ENCODE peak calls at places on chromosomes 5 and 9, in ten cellular contexts. R is lung, I is cardiac muscle cell, G is PC-9, H is glutamatergic neuron, O is WERI-Rb-1, J is right lobe of liver, A is astrocyte of the spinal cord, V is natural killer cell, Q is Calu3. X is an unnamed sample.

GRCh38 chr5:78747703-78748359 is 99.3 kb upstream of the LHFPL2 start:
- DNase-seq in R (no peak), I (peak), G (no peak), H (no peak), O (no peak), J (no peak), A (peak), V (no peak), Q (peak), X (no peak)

GRCh38 chr5:140806834-140807775 is at the start of gene PCDHA4:
- DNase-seq in R (peak), I (peak), G (no peak), H (peak), O (peak), J (no peak), A (no peak), V (no peak), Q (peak), X (no peak)

GRCh38 chr5:31750215-31750614 is 111.3 kb downstream of the PDZD2 start:
- DNase-seq in R (no peak), I (no peak), G (no peak), H (no peak), O (no peak), J (no peak), A (no peak), V (no peak), Q (no peak), X (no peak)

GRCh38 chr5:116626272-116626723 is 51.7 kb upstream of the SEMA6A start:
- DNase-seq in R (peak), I (peak), G (no peak), H (no peak), O (no peak), J (peak), A (peak), V (no peak), Q (peak), X (no peak)

GRCh38 chr5:104171958-104172357 is 609.4 kb upstream of the NUDT12 start:
- DNase-seq in R (no peak), I (no peak), G (no peak), H (no peak), O (no peak), J (no peak), A (no peak), V (no peak), Q (no peak), X (no peak)

GRCh38 chr5:72467987-72468386 is 39.2 kb downstream of the ZNF366 start:
- DNase-seq in R (no peak), I (peak), G (peak), H (no peak), O (no peak), J (no peak), A (peak), V (no peak), Q (no peak), X (no peak)

GRCh38 chr5:25095261-25095660 is 450.5 kb upstream of the CDH10 start:
- DNase-seq in R (no peak), I (no peak), G (no peak), H (no peak), O (no peak), J (no peak), A (no peak), V (no peak), Q (no peak), X (no peak)

GRCh38 chr9:121350993-121351561 is 19.0 kb downstream of the STOM start:
- DNase-seq in R (peak), I (peak), G (peak), H (no peak), O (peak), J (no peak), A (peak), V (no peak), Q (peak), X (peak)

GRCh38 chr5:149317281-149318048 is 27.8 kb upstream of the GRPEL2 start:
- DNase-seq in R (no peak), I (peak), G (peak), H (no peak), O (no peak), J (no peak), A (peak), V (no peak), Q (peak), X (no peak)

GRCh38 chr5:139839918-139840317 is 44.3 kb downstream of the PSD2 start:
- DNase-seq in R (no peak), I (no peak), G (no peak), H (peak), O (no peak), J (no peak), A (no peak), V (no peak), Q (no peak), X (no peak)

GRCh38 chr5:39898731-39899130 is 474.0 kb upstream of the DAB2 start:
- DNase-seq in R (no peak), I (peak), G (no peak), H (no peak), O (no peak), J (no peak), A (peak), V (no peak), Q (no peak), X (no peak)

GRCh38 chr5:155080721-155081120 is 67.2 kb downstream of the KIF4B start:
- DNase-seq in R (no peak), I (peak), G (no peak), H (no peak), O (no peak), J (no peak), A (no peak), V (no peak), Q (no peak), X (peak)

GRCh38 chr9:33287087-33287490 is 3.2 kb upstream of the NFX1 start:
- DNase-seq in R (peak), I (peak), G (peak), H (no peak), O (peak), J (peak), A (peak), V (no peak), Q (peak), X (peak)

GRCh38 chr9:115969096-115969495 is 184.5 kb upstream of the PAPPA start:
- DNase-seq in R (no peak), I (peak), G (no peak), H (no peak), O (no peak), J (no peak), A (no peak), V (no peak), Q (no peak), X (no peak)

GRCh38 chr9:84271004-84271886 is 69.3 kb downstream of the SLC28A3 start:
- DNase-seq in R (no peak), I (peak), G (no peak), H (peak), O (no peak), J (no peak), A (peak), V (no peak), Q (no peak), X (no peak)

GRCh38 chr5:80686757-80687156 is 32.0 kb upstream of the DHFR start:
- DNase-seq in R (no peak), I (peak), G (no peak), H (no peak), O (no peak), J (no peak), A (peak), V (no peak), Q (no peak), X (no peak)

GRCh38 chr9:130200038-130200979 is 28.1 kb downstream of the NCS1 start:
- DNase-seq in R (no peak), I (no peak), G (no peak), H (peak), O (no peak), J (no peak), A (peak), V (no peak), Q (no peak), X (no peak)

GRCh38 chr9:112624711-112625707 is 92.9 kb downstream of the INIP start:
- DNase-seq in R (no peak), I (no peak), G (no peak), H (no peak), O (no peak), J (no peak), A (no peak), V (no peak), Q (no peak), X (no peak)

GRCh38 chr9:95793924-95794828 is 81.3 kb upstream of the ERCC6L2 start:
- DNase-seq in R (no peak), I (peak), G (no peak), H (no peak), O (no peak), J (no peak), A (peak), V (no peak), Q (no peak), X (no peak)

GRCh38 chr9:123102380-123103113 is 69.1 kb downstream of the GPR21 start:
- DNase-seq in R (no peak), I (no peak), G (no peak), H (no peak), O (no peak), J (no peak), A (no peak), V (no peak), Q (no peak), X (no peak)

GRCh38 chr5:92222449-92222848 is 839.3 kb upstream of the ARRDC3 start:
- DNase-seq in R (no peak), I (no peak), G (no peak), H (no peak), O (peak), J (no peak), A (peak), V (no peak), Q (peak), X (no peak)

GRCh38 chr5:74631088-74631960 is 9.2 kb downstream of the ENC1 start:
- DNase-seq in R (peak), I (peak), G (no peak), H (no peak), O (no peak), J (no peak), A (peak), V (peak), Q (no peak), X (no peak)

DNA sequence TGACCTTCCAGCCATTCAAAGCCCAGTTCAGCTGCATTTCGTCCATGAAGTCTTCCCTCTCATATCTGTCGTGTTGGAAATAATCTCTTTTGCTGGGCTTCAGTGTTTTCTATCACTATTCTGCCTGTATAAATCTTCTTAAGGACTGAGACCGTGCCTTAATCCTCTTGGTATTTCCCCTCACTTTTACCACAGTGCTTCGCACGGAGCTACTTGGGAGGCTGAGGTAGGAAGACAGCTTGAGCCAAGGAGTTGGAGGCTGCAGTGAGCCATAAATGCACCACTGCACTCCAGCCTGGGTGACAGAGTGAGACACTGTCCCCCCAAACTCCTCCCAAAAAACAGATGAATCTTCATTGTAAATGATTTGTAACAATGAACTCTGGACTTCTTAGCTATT is 57.8 kb downstream of the PHAX start:
- DNase-seq in R (no peak), I (no peak), G (no peak), H (no peak), O (peak), J (no peak), A (no peak), V (no peak), Q (no peak), X (no peak)
- TF ChIP-seq CTCF in R (no peak), I (no peak), G (no peak), H (no peak), O (no peak), J (no peak), A (no peak), V (no peak), Q (no peak), X (no peak)

GRCh38 chr5:61604626-61605025 is 272.6 kb downstream of the ZSWIM6 start:
- DNase-seq in R (no peak), I (no peak), G (no peak), H (no peak), O (no peak), J (no peak), A (no peak), V (no peak), Q (no peak), X (no peak)

GRCh38 chr5:61600945-61601491 is 269.0 kb downstream of the ZSWIM6 start:
- DNase-seq in R (no peak), I (no peak), G (no peak), H (no peak), O (no peak), J (no peak), A (no peak), V (no peak), Q (no peak), X (no peak)

GRCh38 chr5:61604076-61604475 is 272.0 kb downstream of the ZSWIM6 start:
- DNase-seq in R (no peak), I (no peak), G (no peak), H (no peak), O (no peak), J (no peak), A (no peak), V (no peak), Q (no peak), X (no peak)

GRCh38 chr5:61600141-61600480 is 268.1 kb downstream of the ZSWIM6 start:
- DNase-seq in R (no peak), I (no peak), G (no peak), H (no peak), O (no peak), J (no peak), A (no peak), V (no peak), Q (no peak), X (no peak)

GRCh38 chr5:61603211-61603908 is 271.3 kb downstream of the ZSWIM6 start:
- DNase-seq in R (no peak), I (no peak), G (no peak), H (no peak), O (no peak), J (peak), A (no peak), V (no peak), Q (no peak), X (peak)
- TF ChIP-seq CTCF in R (no peak), I (no peak), G (no peak), H (no peak), O (no peak), J (no peak), A (peak), V (no peak), Q (no peak), X (peak)

GRCh38 chr5:175696139-175696854 is 38.4 kb downstream of the HRH2 start:
- DNase-seq in R (peak), I (peak), G (peak), H (peak), O (peak), J (peak), A (no peak), V (no peak), Q (peak), X (peak)

GRCh38 chr5:175697846-175698245 is 40.0 kb downstream of the HRH2 start:
- DNase-seq in R (no peak), I (no peak), G (no peak), H (no peak), O (no peak), J (peak), A (no peak), V (no peak), Q (no peak), X (no peak)

GRCh38 chr5:175698401-175699115 is 40.7 kb downstream of the HRH2 start:
- DNase-seq in R (no peak), I (no peak), G (no peak), H (no peak), O (no peak), J (peak), A (no peak), V (no peak), Q (no peak), X (no peak)

GRCh38 chr5:175695161-175696126 is 37.6 kb downstream of the HRH2 start:
- DNase-seq in R (no peak), I (no peak), G (no peak), H (no peak), O (no peak), J (peak), A (no peak), V (no peak), Q (no peak), X (no peak)

GRCh38 chr5:175696855-175697198 is 39.0 kb downstream of the HRH2 start:
- DNase-seq in R (no peak), I (no peak), G (no peak), H (no peak), O (no peak), J (no peak), A (no peak), V (no peak), Q (no peak), X (no peak)
- TF ChIP-seq CTCF in R (no peak), I (no peak), G (no peak), H (peak), O (no peak), J (no peak), A (no peak), V (no peak), Q (no peak), X (no peak)

DNA sequence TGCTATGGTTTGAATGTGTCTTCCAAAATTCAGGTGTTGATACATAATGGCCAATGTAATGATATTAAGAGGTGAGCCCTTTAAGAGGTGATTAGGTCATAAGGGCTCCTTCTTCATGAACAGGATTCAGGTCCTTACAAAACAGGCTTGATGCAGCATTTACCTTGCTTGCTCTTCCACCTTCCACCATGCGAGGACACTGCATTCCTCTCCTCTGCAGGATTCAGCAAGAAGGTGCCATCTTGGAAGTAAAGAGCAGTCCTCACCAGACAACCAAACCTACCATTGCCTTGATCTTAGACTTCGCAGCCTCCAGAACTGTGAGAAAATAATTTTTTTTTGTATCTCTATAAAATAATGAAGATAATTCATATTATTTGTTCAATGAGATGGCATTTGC is 314.0 kb upstream of the SMARCA2 start:
- DNase-seq in R (no peak), I (no peak), G (no peak), H (no peak), O (no peak), J (no peak), A (no peak), V (no peak), Q (no peak), X (no peak)
- TF ChIP-seq CTCF in R (no peak), I (no peak), G (no peak), H (no peak), O (peak), J (no peak), A (no peak), V (no peak), Q (no peak), X (peak)

GRCh38 chr5:77015938-77016569 is 14.2 kb upstream of the AGGF1 start:
- DNase-seq in R (no peak), I (peak), G (no peak), H (no peak), O (no peak), J (no peak), A (peak), V (no peak), Q (no peak), X (peak)
- TF ChIP-seq CTCF in R (no peak), I (peak), G (peak), H (peak), O (peak), J (peak), A (peak), V (no peak), Q (peak), X (peak)

GRCh38 chr9:70607329-70607728 is 192.9 kb upstream of the KLF9 start:
- DNase-seq in R (no peak), I (no peak), G (no peak), H (no peak), O (no peak), J (no peak), A (no peak), V (no peak), Q (no peak), X (peak)

GRCh38 chr9:70613024-70613768 is 198.7 kb upstream of the KLF9 start:
- DNase-seq in R (no peak), I (no peak), G (no peak), H (no peak), O (no peak), J (no peak), A (no peak), V (no peak), Q (no peak), X (peak)

GRCh38 chr9:70607926-70608325 is 193.5 kb upstream of the KLF9 start:
- DNase-seq in R (no peak), I (no peak), G (no peak), H (no peak), O (no peak), J (no peak), A (no peak), V (no peak), Q (no peak), X (no peak)

GRCh38 chr9:70610287-70610644 is 195.8 kb upstream of the KLF9 start:
- DNase-seq in R (no peak), I (no peak), G (no peak), H (no peak), O (no peak), J (no peak), A (no peak), V (no peak), Q (no peak), X (no peak)

GRCh38 chr9:70609542-70610286 is 195.3 kb upstream of the KLF9 start:
- DNase-seq in R (no peak), I (peak), G (no peak), H (no peak), O (no peak), J (no peak), A (peak), V (no peak), Q (no peak), X (no peak)
- TF ChIP-seq CTCF in R (no peak), I (no peak), G (no peak), H (no peak), O (no peak), J (no peak), A (no peak), V (no peak), Q (no peak), X (no peak)

GRCh38 chr5:23139338-23140171 is 286.4 kb upstream of the CDH12 start:
- DNase-seq in R (no peak), I (peak), G (no peak), H (no peak), O (no peak), J (no peak), A (peak), V (no peak), Q (no peak), X (no peak)
- TF ChIP-seq CTCF in R (no peak), I (no peak), G (peak), H (peak), O (peak), J (peak), A (peak), V (no peak), Q (no peak), X (peak)

GRCh38 chr9:98121096-98121495 is 2.1 kb upstream of the TRIM14 start:
- DNase-seq in R (no peak), I (peak), G (peak), H (no peak), O (no peak), J (no peak), A (no peak), V (no peak), Q (no peak), X (peak)
- TF ChIP-seq CTCF in R (no peak), I (no peak), G (no peak), H (no peak), O (no peak), J (no peak), A (no peak), V (no peak), Q (no peak), X (peak)